ENCODE peak calls at places on chromosomes 6 and 20, in seven cellular contexts. K, P, M, W, Z, N and R are unnamed samples.

GRCh38 chr6:157989541-157990289 is 8.1 kb downstream of the SYNJ2 start:
- DNase-seq in P (no peak), N (peak; percentile 53), Z (peak; percentile 83), M (no peak), K (peak; percentile 66), W (peak; percentile 82), R (no peak)

GRCh38 chr6:159929819-159930218 is 39.0 kb downstream of the MAS1 start:
- DNase-seq in K (no peak), P (no peak), N (peak; percentile 30), Z (peak; percentile 44), W (no peak), M (no peak), R (no peak)

GRCh38 chr6:108895591-108895990 is 47.4 kb downstream of the ARMC2 start:
- DNase-seq in Z (no peak), P (no peak), W (peak; percentile 63), M (no peak), K (no peak), N (no peak), R (no peak)

GRCh38 chr6:78025501-78025900 is 372.7 kb downstream of the MEI4 start:
- DNase-seq in N (no peak), W (no peak), P (no peak), Z (no peak), M (no peak), K (no peak), R (no peak)

GRCh38 chr6:3277251-3277650 is 18.5 kb downstream of the PSMG4 start:
- DNase-seq in W (no peak), N (no peak), P (no peak), Z (peak; percentile 31), K (no peak), M (no peak), R (no peak)

GRCh38 chr6:129929433-129929832 is 68.3 kb upstream of the TMEM244 start:
- DNase-seq in P (no peak), N (peak; percentile 10), Z (no peak), M (no peak), W (peak; percentile 83), K (no peak), R (no peak)

GRCh38 chr6:24428615-24429014 is 25.9 kb downstream of the MRS2 start:
- DNase-seq in W (peak; percentile 68), Z (no peak), K (no peak), N (no peak), P (no peak), M (no peak), R (no peak)

GRCh38 chr20:37318046-37318445 is 27.9 kb upstream of the SRC start:
- DNase-seq in K (no peak), P (no peak), Z (no peak), W (no peak), N (no peak), M (no peak), R (no peak)

GRCh38 chr6:75932067-75932466 is 140.4 kb downstream of the IMPG1 start:
- DNase-seq in W (no peak), M (peak; percentile 61), N (peak; percentile 69), P (no peak), K (peak; percentile 90), Z (no peak), R (no peak)

GRCh38 chr20:58993332-58994248 is 12.5 kb downstream of the NELFCD start:
- DNase-seq in K (peak; percentile 32), N (no peak), M (no peak), W (no peak), Z (no peak), P (no peak), R (no peak)

GRCh38 chr6:148831531-148831930 is 84.7 kb downstream of the UST start:
- DNase-seq in K (no peak), M (no peak), N (no peak), P (no peak), Z (no peak), W (peak; percentile 65), R (peak; percentile 60)

GRCh38 chr6:14722001-14722567 is 523.8 kb upstream of the JARID2 start:
- DNase-seq in K (no peak), W (no peak), P (no peak), N (no peak), Z (no peak), M (no peak), R (no peak)

GRCh38 chr6:14723535-14724086 is 522.3 kb upstream of the JARID2 start:
- DNase-seq in W (no peak), Z (no peak), P (no peak), M (no peak), K (no peak), N (no peak), R (no peak)

GRCh38 chr6:14722704-14723103 is 523.2 kb upstream of the JARID2 start:
- DNase-seq in K (peak; percentile 13), W (no peak), Z (no peak), N (no peak), M (no peak), P (no peak), R (no peak)

GRCh38 chr6:14726816-14727493 is 518.9 kb upstream of the JARID2 start:
- DNase-seq in N (no peak), W (no peak), P (no peak), M (no peak), Z (no peak), K (peak; percentile 5), R (no peak)

GRCh38 chr6:14724546-14724945 is 521.3 kb upstream of the JARID2 start:
- DNase-seq in K (no peak), Z (no peak), N (no peak), M (no peak), P (no peak), W (no peak), R (no peak)
- H3K4me1 ChIP-seq in K (no peaks in the 10 kb centered on the region), Z (peaks cover 3% of the 10 kb centered on the region), N (peaks cover 4% of the 10 kb centered on the region), M (peaks cover 8% of the 10 kb centered on the region), P (peaks cover 21% of the 10 kb centered on the region), W (peaks cover 25% of the 10 kb centered on the region), R (peaks cover 13% of the 10 kb centered on the region)

GRCh38 chr6:35392111-35392702 is 49.8 kb downstream of the PPARD start:
- DNase-seq in K (no peak), Z (peak; percentile 77), M (no peak), P (no peak), N (peak; percentile 47), W (no peak), R (no peak)

GRCh38 chr6:35396991-35397390 is 54.6 kb downstream of the PPARD start:
- DNase-seq in Z (no peak), W (no peak), N (peak; percentile 75), P (no peak), M (no peak), K (no peak), R (no peak)

GRCh38 chr6:35388772-35389352 is 46.5 kb downstream of the PPARD start:
- DNase-seq in K (no peak), N (no peak), P (no peak), Z (no peak), W (no peak), M (no peak), R (no peak)

GRCh38 chr6:35391240-35391968 is 49.0 kb downstream of the PPARD start:
- DNase-seq in N (no peak), P (no peak), K (no peak), W (peak; percentile 75), Z (no peak), M (no peak), R (no peak)

DNA sequence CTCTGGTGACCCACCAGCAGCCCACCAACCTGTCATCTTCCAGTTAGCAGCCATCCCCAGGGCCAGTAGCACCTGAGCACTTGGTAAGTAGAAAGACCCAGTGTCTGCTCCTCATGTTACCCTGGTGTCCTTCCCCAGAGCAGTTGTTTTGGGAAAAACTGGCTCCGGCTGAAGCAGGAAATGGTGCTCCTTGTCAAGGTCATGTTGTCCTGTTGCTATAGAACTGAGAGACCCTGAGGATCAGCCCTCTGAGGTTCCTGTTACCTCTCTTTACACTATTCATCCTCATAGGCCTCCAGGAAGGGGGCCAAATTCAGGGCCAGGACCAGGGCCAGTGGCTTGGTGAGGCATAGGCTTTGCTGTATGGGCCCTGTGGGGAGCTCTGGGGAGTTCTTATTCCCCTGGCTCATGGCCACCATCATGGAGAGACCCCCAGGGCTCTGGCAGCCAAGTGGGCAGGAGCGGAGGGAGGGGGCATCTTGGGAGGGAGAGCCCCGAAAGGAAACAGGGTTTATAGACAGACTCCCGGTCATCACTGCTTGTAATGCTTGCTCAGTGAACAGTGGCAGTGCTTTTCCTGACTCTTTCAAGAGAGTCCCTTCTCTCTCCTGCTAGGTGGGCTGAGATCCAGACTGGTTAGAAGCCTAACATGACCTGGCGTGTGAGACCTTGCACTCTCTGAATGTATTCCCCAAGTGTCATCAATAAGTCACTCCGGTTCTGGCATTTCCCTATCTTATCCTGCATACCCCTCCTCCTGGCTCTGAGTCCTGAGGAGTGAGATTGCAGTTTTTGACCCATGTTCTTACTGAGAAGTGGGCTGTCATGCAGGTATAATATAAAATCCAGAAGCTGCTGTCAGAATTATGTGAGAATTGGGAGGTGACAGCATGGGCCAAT is 50.7 kb downstream of the PPARD start:
- DNase-seq in M (no peak), P (no peak), N (no peak), Z (peak; percentile 71), K (no peak), W (no peak), R (no peak)
- H3K4me1 ChIP-seq in M (no peaks in the 10 kb centered on the region), P (peaks cover 41% of the 10 kb centered on the region), N (no peaks in the 10 kb centered on the region), Z (peaks cover 25% of the 10 kb centered on the region), K (no peaks in the 10 kb centered on the region), W (peaks cover 10% of the 10 kb centered on the region), R (peaks cover 13% of the 10 kb centered on the region)

DNA sequence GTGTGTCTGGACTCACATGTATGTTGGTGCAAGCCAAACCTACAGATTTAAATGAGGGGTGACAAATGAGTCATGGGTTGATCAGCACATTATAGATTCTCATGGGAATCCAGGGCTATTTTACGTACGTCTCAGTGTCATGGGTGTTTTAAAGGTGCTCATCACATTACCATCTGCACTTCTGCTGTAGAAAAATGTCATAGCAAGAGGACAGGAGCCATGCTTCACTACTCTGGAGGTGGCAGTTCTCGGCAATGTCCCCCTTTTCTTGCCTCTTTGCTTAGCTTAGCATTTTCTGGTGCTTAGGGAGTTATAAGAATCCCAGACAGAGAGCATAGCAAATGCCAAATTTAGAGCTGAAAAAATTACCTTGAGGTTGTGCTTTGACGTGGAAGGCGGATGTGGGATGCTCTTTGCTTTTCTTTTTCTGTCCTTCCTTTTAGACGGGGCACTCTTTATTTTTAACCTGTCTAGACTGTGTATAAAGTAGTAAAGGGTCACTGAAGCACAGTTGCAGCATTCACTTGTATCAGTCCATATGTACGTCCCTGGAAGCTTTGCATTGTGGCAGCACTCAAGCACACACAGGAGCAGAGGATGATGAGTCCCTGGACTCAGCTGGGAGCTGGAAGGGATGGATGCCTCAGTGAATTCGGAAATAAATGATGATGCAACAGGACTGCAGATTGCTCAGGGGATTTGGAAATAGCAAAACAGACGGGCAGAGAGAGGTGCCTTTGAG is 139.7 kb downstream of the SYNDIG1 start:
- DNase-seq in W (peak; percentile 61), Z (no peak), N (no peak), M (no peak), K (peak; percentile 25), P (no peak), R (no peak)
- H3K4me1 ChIP-seq in W (peaks cover 10% of the 10 kb centered on the region), Z (no peaks in the 10 kb centered on the region), N (no peaks in the 10 kb centered on the region), M (no peaks in the 10 kb centered on the region), K (peaks cover 10% of the 10 kb centered on the region), P (no peaks in the 10 kb centered on the region), R (no peaks in the 10 kb centered on the region)

GRCh38 chr6:11232177-11232967 is at the start of gene NEDD9:
- DNase-seq in W (peak; percentile 99), M (peak; percentile 94), Z (peak; percentile 90), K (peak; percentile 99), N (peak; percentile 97), P (peak; percentile 89), R (peak; percentile 99)

GRCh38 chr6:11233936-11234573 is 1.6 kb upstream of the NEDD9 start:
- DNase-seq in M (no peak), K (no peak), W (no peak), Z (no peak), P (no peak), N (no peak), R (no peak)

GRCh38 chr6:11235062-11235461 is 2.6 kb upstream of the NEDD9 start:
- DNase-seq in P (no peak), N (no peak), Z (no peak), K (no peak), W (no peak), M (no peak), R (no peak)

GRCh38 chr6:11231564-11232176 is 798 bp downstream of the NEDD9 start:
- DNase-seq in P (no peak), M (no peak), Z (no peak), K (no peak), W (peak; percentile 84), N (no peak), R (no peak)

GRCh38 chr6:11232968-11233626 is 629 bp upstream of the NEDD9 start:
- DNase-seq in W (no peak), K (peak; percentile 70), P (no peak), Z (no peak), N (peak; percentile 55), M (peak; percentile 37), R (no peak)
- H3K4me1 ChIP-seq in W (peaks cover 45% of the 10 kb centered on the region), K (peaks cover 23% of the 10 kb centered on the region), P (peaks cover 25% of the 10 kb centered on the region), Z (peaks cover 4% of the 10 kb centered on the region), N (peaks cover 26% of the 10 kb centered on the region), M (peaks cover 28% of the 10 kb centered on the region), R (peaks cover 32% of the 10 kb centered on the region)